ENCODE peak calls at places on chromosome 21, in seven cellular contexts. C is H1, N is HCT116, K is K562, L is HepG2, E is GM12878, A is SK-N-SH. P is an unnamed sample.

GRCh38 chr21:42343101-42343500 is 7.7 kb downstream of the TFF2 start:
- DNase-seq in L (no peak), E (no peak), A (no peak), C (peak; percentile 36), K (no peak), N (no peak), P (no peak)

GRCh38 chr21:45443595-45444181 is 38.7 kb downstream of the COL18A1 start:
- DNase-seq in L (no peak), C (no peak), K (no peak), N (no peak), E (no peak), A (no peak), P (peak; percentile 81)

GRCh38 chr21:22791986-22792560 is 1793.9 kb downstream of the NCAM2 start:
- DNase-seq in C (no peak), L (peak; percentile 12), E (no peak), A (peak; percentile 60), K (peak; percentile 37), N (no peak), P (peak; percentile 73)

GRCh38 chr21:42079939-42080787 is 9.0 kb downstream of the UMODL1 start:
- DNase-seq in N (no peak), K (no peak), A (no peak), C (no peak), E (no peak), L (no peak), P (no peak)

GRCh38 chr21:41054206-41054605 is 113.8 kb upstream of the BACE2 start:
- DNase-seq in L (no peak), A (no peak), E (no peak), N (no peak), C (no peak), K (no peak), P (no peak)

GRCh38 chr21:29187939-29188338 is 57.5 kb downstream of the MAP3K7CL start:
- DNase-seq in A (no peak), N (peak; percentile 59), K (no peak), E (no peak), L (peak; percentile 66), C (no peak), P (no peak)

GRCh38 chr21:37459575-37459974 is 93.0 kb downstream of the DYRK1A start:
- DNase-seq in N (no peak), A (no peak), L (no peak), E (no peak), C (no peak), K (no peak), P (no peak)

GRCh38 chr21:34535886-34536285 is 23.9 kb upstream of the KCNE1 start:
- DNase-seq in C (no peak), L (no peak), K (no peak), E (no peak), N (no peak), A (no peak), P (no peak)

GRCh38 chr21:41681336-41681801 is 85.5 kb downstream of the RIPK4 start:
- DNase-seq in A (no peak), C (no peak), N (no peak), K (no peak), L (no peak), E (no peak), P (peak; percentile 96)

GRCh38 chr21:42269382-42269781 is 45.8 kb downstream of the TFF3 start:
- DNase-seq in N (no peak), A (no peak), K (no peak), E (no peak), L (no peak), C (no peak), P (no peak)

GRCh38 chr21:45560106-45561021 is 18.1 kb upstream of the SLC19A1 start:
- DNase-seq in A (no peak), N (no peak), K (no peak), L (no peak), C (peak; percentile 42), E (no peak), P (peak; percentile 23)

GRCh38 chr21:20999567-21000169 is 1.5 kb downstream of the NCAM2 start:
- DNase-seq in C (peak; percentile 70), L (peak; percentile 9), N (no peak), E (no peak), K (peak; percentile 62), A (peak; percentile 62), P (peak; percentile 69)

GRCh38 chr21:40837456-40837855 is 9.5 kb downstream of the DSCAM start:
- DNase-seq in N (no peak), K (no peak), L (no peak), A (no peak), C (no peak), E (no peak), P (no peak)

GRCh38 chr21:32545948-32546441 is 39.3 kb downstream of the TCP10L start:
- DNase-seq in N (no peak), C (no peak), E (no peak), A (no peak), L (no peak), K (peak; percentile 82), P (no peak)

GRCh38 chr21:14382835-14383595 is at the start of gene HSPA13:
- DNase-seq in C (peak; percentile 96), A (peak; percentile 86), L (peak; percentile 99), K (peak; percentile 94), N (peak; percentile 98), E (peak; percentile 99), P (peak; percentile 100)

GRCh38 chr21:14384453-14384852 is 1.5 kb upstream of the HSPA13 start:
- DNase-seq in C (no peak), L (no peak), N (no peak), K (no peak), E (no peak), A (no peak), P (no peak)

GRCh38 chr21:14388282-14388681 is 5.3 kb upstream of the HSPA13 start:
- DNase-seq in N (no peak), C (no peak), L (no peak), K (no peak), A (no peak), E (no peak), P (no peak)

GRCh38 chr21:14382486-14382834 is 486 bp downstream of the HSPA13 start:
- DNase-seq in C (no peak), A (no peak), N (no peak), K (no peak), E (no peak), L (no peak), P (no peak)

GRCh38 chr21:14383596-14384210 is 757 bp upstream of the HSPA13 start:
- DNase-seq in K (no peak), C (no peak), L (no peak), A (no peak), N (no peak), E (peak; percentile 12), P (no peak)
- TF ChIP-seq JUND in K (no peak), C (no peak), L (no peak), A (no peak), N (no peak), E (no peak), P (no peak)

GRCh38 chr21:18725653-18726052 is 322.1 kb upstream of the TMPRSS15 start:
- DNase-seq in L (no peak), N (no peak), A (no peak), K (no peak), E (no peak), C (no peak), P (no peak)
- TF ChIP-seq JUND in L (no peak), N (no peak), A (no peak), K (no peak), E (no peak), C (no peak), P (no peak)

GRCh38 chr21:38853421-38853919 is 47.7 kb downstream of the ETS2 start:
- DNase-seq in A (no peak), K (no peak), L (peak; percentile 30), N (peak; percentile 64), C (peak; percentile 37), E (no peak), P (peak; percentile 10)
- TF ChIP-seq JUND in A (peak; percentile 52), K (peak; percentile 63), L (no peak), N (peak; percentile 72), C (no peak), E (no peak), P (no peak)

GRCh38 chr21:35857082-35857481 is 203.2 kb downstream of the SETD4 start:
- DNase-seq in L (no peak), E (no peak), C (no peak), A (no peak), K (no peak), N (no peak), P (no peak)
- TF ChIP-seq JUND in L (no peak), E (no peak), C (no peak), A (no peak), K (no peak), N (no peak), P (no peak)

DNA sequence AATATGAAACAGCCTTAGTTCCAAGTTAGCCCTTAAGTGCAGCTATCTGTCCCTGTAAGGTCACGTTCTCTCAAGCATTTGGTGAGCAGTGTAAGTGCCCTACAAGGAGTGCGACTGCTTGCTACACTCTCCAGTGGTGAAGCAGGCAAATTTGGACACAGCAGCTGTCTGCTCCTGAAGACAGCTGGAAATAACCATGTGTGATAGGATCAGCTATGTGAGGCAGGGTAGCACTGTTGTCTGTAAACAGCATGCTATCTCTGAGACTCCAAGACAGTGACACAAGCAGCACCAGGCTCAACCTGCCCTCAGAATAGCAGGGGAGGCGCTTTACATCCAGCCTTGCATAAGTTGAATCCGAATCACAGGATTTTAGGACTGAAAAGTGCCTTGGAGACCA is 134.6 kb upstream of the NRIP1 start:
- DNase-seq in C (no peak), A (no peak), E (no peak), K (no peak), N (no peak), L (no peak), P (no peak)
- TF ChIP-seq JUND in C (no peak), A (no peak), E (no peak), K (no peak), N (no peak), L (no peak), P (no peak)

GRCh38 chr21:43357708-43358430 is 69.1 kb downstream of the SIK1 start:
- DNase-seq in E (no peak), N (no peak), K (no peak), A (no peak), C (no peak), L (no peak), P (no peak)
- TF ChIP-seq JUND in E (no peak), N (no peak), K (no peak), A (no peak), C (no peak), L (no peak), P (no peak)